ENCODE peak calls at places on chromosomes 12 and 14, in seven cellular contexts. D, V, R, F, N, Y and Z are unnamed samples.

GRCh38 chr12:63149884-63150254 is 1.1 kb downstream of the AVPR1A start:
- DNase-seq in F (no peak), D (no peak), Y (no peak), R (no peak), V (no peak), N (no peak), Z (no peak)

GRCh38 chr14:52080171-52080800 is 11.4 kb upstream of the NID2 start:
- DNase-seq in Y (no peak), V (no peak), F (no peak), R (no peak), D (peak), N (no peak), Z (no peak)

GRCh38 chr14:77582511-77582910 is 33.9 kb downstream of the SPTLC2 start:
- DNase-seq in F (peak), D (no peak), N (no peak), Y (no peak), V (peak), R (no peak), Z (no peak)

GRCh38 chr14:35319509-35319908 is 27.3 kb downstream of the PSMA6 start:
- DNase-seq in R (no peak), Y (no peak), F (no peak), D (no peak), N (no peak), V (no peak), Z (no peak)

GRCh38 chr14:26984318-26985177 is 386.7 kb upstream of the NOVA1 start:
- DNase-seq in N (no peak), F (peak), D (peak), V (peak), Y (peak), R (no peak), Z (no peak)

GRCh38 chr14:102949801-102950451 is 27.5 kb downstream of the AMN start:
- DNase-seq in F (no peak), R (no peak), V (no peak), Y (no peak), D (peak), N (no peak), Z (no peak)

GRCh38 chr12:98057701-98058100 is 457.7 kb upstream of the TMPO start:
- DNase-seq in N (no peak), D (no peak), Y (no peak), F (no peak), R (no peak), V (no peak), Z (no peak)

GRCh38 chr14:104726600-104727451 is 2.8 kb downstream of the ADSS1 start:
- DNase-seq in N (no peak), R (no peak), D (no peak), Y (no peak), F (no peak), V (peak), Z (no peak)

GRCh38 chr14:60327447-60328331 is 78.7 kb downstream of the PPM1A start:
- DNase-seq in F (no peak), V (peak), D (no peak), R (no peak), N (no peak), Y (peak), Z (peak)

GRCh38 chr12:96056646-96057455 is 21.5 kb upstream of the LTA4H start:
- DNase-seq in D (no peak), Y (no peak), N (no peak), V (no peak), F (no peak), R (no peak), Z (no peak)

GRCh38 chr14:30283822-30284446 is 275.0 kb upstream of the G2E3 start:
- DNase-seq in V (peak), R (no peak), D (peak), N (no peak), Y (peak), F (no peak), Z (no peak)

GRCh38 chr14:87491816-87492215 is 501.2 kb downstream of the GALC start:
- DNase-seq in D (no peak), V (no peak), F (no peak), Y (no peak), R (no peak), N (no peak), Z (no peak)

GRCh38 chr12:67042697-67043131 is 226.4 kb upstream of the CAND1 start:
- DNase-seq in V (no peak), D (peak), Y (peak), N (no peak), R (no peak), F (no peak), Z (no peak)

GRCh38 chr12:52691076-52691764 is 11.0 kb upstream of the KRT1 start:
- DNase-seq in Y (peak), R (peak), F (no peak), V (no peak), N (peak), D (no peak), Z (peak)

GRCh38 chr12:65854629-65855028 is 30.3 kb downstream of the HMGA2 start:
- DNase-seq in N (no peak), D (no peak), F (no peak), V (no peak), Y (no peak), R (no peak), Z (no peak)

GRCh38 chr12:45991289-45992249 is 1.2 kb upstream of the SCAF11 start:
- DNase-seq in F (no peak), Y (peak), D (peak), V (peak), R (peak), N (peak), Z (peak)

GRCh38 chr14:100835278-100836052 is 9.5 kb downstream of the MEG3 start:
- DNase-seq in V (no peak), Y (no peak), R (no peak), N (no peak), F (no peak), D (no peak), Z (no peak)

GRCh38 chr12:6532927-6533652 is 1.2 kb upstream of the GAPDH start:
- DNase-seq in R (no peak), F (no peak), N (no peak), D (peak), Y (peak), V (peak), Z (peak)

GRCh38 chr14:98227000-98227726 is 1044.8 kb downstream of the BCL11B start:
- DNase-seq in D (no peak), Y (no peak), R (no peak), N (no peak), V (no peak), F (no peak), Z (peak)

GRCh38 chr14:66709292-66709691 is 201.3 kb downstream of the GPHN start:
- DNase-seq in R (no peak), V (peak), Y (no peak), D (no peak), N (no peak), F (no peak), Z (no peak)

GRCh38 chr12:87439990-87440827 is 589.0 kb downstream of the C12orf50 start:
- DNase-seq in R (no peak), F (peak), Y (no peak), N (no peak), D (peak), V (peak), Z (no peak)

GRCh38 chr14:81936348-81936747 is 402.7 kb upstream of the SEL1L start:
- DNase-seq in Y (no peak), V (no peak), F (no peak), D (no peak), N (no peak), R (no peak), Z (no peak)